ENCODE peak calls at places on chromosome 4, in four cellular contexts. One of them, this sample, is unnamed.
A peak's percentile ranks its signal among the peaks of the same experiment; 100 is the strongest.

GRCh38 chr4:26789208-26789607 is 71.4 kb upstream of the STIM2 start:
- DNase-seq in GM12865: no peak
- DNase-seq in cardiac muscle cell: no peak
- DNase-seq in astrocyte of the spinal cord: no peak
- DNase-seq in this sample: no peak

GRCh38 chr4:65943076-65943475 is 272.8 kb upstream of the EPHA5 start:
- DNase-seq in GM12865: no peak
- DNase-seq in cardiac muscle cell: peak; percentile 80
- DNase-seq in astrocyte of the spinal cord: peak; percentile 81
- DNase-seq in this sample: peak; percentile 92

GRCh38 chr4:146371812-146372211 is 149.9 kb downstream of the SLC10A7 start:
- DNase-seq in GM12865: no peak
- DNase-seq in cardiac muscle cell: peak; percentile 9
- DNase-seq in astrocyte of the spinal cord: no peak
- DNase-seq in this sample: peak; percentile 18

GRCh38 chr4:92136434-92136833 is 167.3 kb upstream of the GRID2 start:
- DNase-seq in GM12865: no peak
- DNase-seq in cardiac muscle cell: no peak
- DNase-seq in astrocyte of the spinal cord: no peak
- DNase-seq in this sample: no peak

GRCh38 chr4:13546855-13547562 is 2.7 kb upstream of the NKX3-2 start:
- DNase-seq in GM12865: peak; percentile 30
- DNase-seq in cardiac muscle cell: no peak
- DNase-seq in astrocyte of the spinal cord: no peak
- DNase-seq in this sample: no peak

GRCh38 chr4:120977435-120977997 is 55.0 kb upstream of the PRDM5 start:
- DNase-seq in GM12865: peak; percentile 62
- DNase-seq in cardiac muscle cell: peak; percentile 73
- DNase-seq in astrocyte of the spinal cord: peak; percentile 68
- DNase-seq in this sample: peak; percentile 76

GRCh38 chr4:186265683-186266648 is at the start of gene F11:
- DNase-seq in GM12865: no peak
- DNase-seq in cardiac muscle cell: no peak
- DNase-seq in astrocyte of the spinal cord: no peak
- DNase-seq in this sample: no peak

GRCh38 chr4:808860-809570 is 16.9 kb downstream of the CPLX1 start:
- DNase-seq in GM12865: no peak
- DNase-seq in cardiac muscle cell: peak; percentile 19
- DNase-seq in astrocyte of the spinal cord: no peak
- DNase-seq in this sample: no peak

GRCh38 chr4:8739820-8740665 is 131.6 kb downstream of the HMX1 start:
- DNase-seq in GM12865: no peak
- DNase-seq in cardiac muscle cell: no peak
- DNase-seq in astrocyte of the spinal cord: no peak
- DNase-seq in this sample: no peak

GRCh38 chr4:54677416-54677815 is 19.7 kb downstream of the KIT start:
- DNase-seq in GM12865: no peak
- DNase-seq in cardiac muscle cell: no peak
- DNase-seq in astrocyte of the spinal cord: no peak
- DNase-seq in this sample: no peak

GRCh38 chr4:48173055-48173991 is 39.3 kb upstream of the TXK start:
- DNase-seq in GM12865: peak; percentile 70
- DNase-seq in cardiac muscle cell: peak; percentile 70
- DNase-seq in astrocyte of the spinal cord: peak; percentile 88
- DNase-seq in this sample: peak; percentile 65

GRCh38 chr4:16125571-16126445 is 42.0 kb upstream of the PROM1 start:
- DNase-seq in GM12865: no peak
- DNase-seq in cardiac muscle cell: no peak
- DNase-seq in astrocyte of the spinal cord: no peak
- DNase-seq in this sample: no peak

GRCh38 chr4:173025131-173025530 is 143.5 kb upstream of the GALNT7 start:
- DNase-seq in GM12865: peak; percentile 77
- DNase-seq in cardiac muscle cell: peak; percentile 83
- DNase-seq in astrocyte of the spinal cord: peak; percentile 80
- DNase-seq in this sample: peak; percentile 84
- H3K4me3 ChIP-seq in GM12865: no peak overlapping the region
- H3K4me3 ChIP-seq in cardiac muscle cell: no peak overlapping the region
- H3K4me3 ChIP-seq in astrocyte of the spinal cord: no peak overlapping the region
- H3K4me3 ChIP-seq in this sample: no peak overlapping the region

DNA sequence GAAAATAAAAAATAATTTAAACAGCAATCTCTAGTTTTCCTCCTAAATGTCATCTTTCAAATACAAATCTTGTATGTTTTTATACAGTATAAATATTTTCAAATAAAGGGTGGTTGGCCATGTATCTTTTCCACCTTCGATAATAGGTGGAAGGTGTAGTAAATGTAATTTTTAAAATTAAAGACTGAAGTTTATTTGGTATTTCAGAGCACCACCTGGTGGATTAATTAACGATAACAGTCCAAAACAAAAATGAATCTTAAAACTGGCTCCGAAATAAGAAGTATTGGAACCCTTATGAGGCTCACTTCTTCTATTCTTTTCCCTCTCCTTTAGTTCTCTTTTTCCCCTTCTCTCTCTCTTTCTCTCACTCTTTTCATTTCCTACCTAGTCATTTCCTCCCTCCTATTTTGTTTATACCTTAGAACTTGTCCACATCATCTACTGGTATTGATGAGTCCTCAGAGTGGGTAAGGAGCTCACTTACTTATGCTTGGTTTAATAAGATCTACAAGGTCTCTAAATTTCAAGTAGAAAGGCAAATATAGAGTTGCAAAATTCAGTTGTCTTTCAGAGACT is 82.9 kb upstream of the EXOC1L start:
- DNase-seq in GM12865: peak; percentile 14
- DNase-seq in cardiac muscle cell: peak; percentile 27
- DNase-seq in astrocyte of the spinal cord: peak; percentile 20
- DNase-seq in this sample: peak; percentile 32
- TF ChIP-seq CTCF in GM12865: no peak
- TF ChIP-seq CTCF in cardiac muscle cell: peak; percentile 28
- TF ChIP-seq CTCF in astrocyte of the spinal cord: peak; percentile 21
- TF ChIP-seq CTCF in this sample: peak; percentile 23

GRCh38 chr4:25559508-25559907 is 96.1 kb upstream of the SLC34A2 start:
- DNase-seq in GM12865: no peak
- DNase-seq in cardiac muscle cell: no peak
- DNase-seq in astrocyte of the spinal cord: no peak
- DNase-seq in this sample: no peak

GRCh38 chr4:25564836-25565235 is 90.8 kb upstream of the SLC34A2 start:
- DNase-seq in GM12865: no peak
- DNase-seq in cardiac muscle cell: no peak
- DNase-seq in astrocyte of the spinal cord: no peak
- DNase-seq in this sample: no peak

GRCh38 chr4:25563071-25563564 is 92.5 kb upstream of the SLC34A2 start:
- DNase-seq in GM12865: no peak
- DNase-seq in cardiac muscle cell: no peak
- DNase-seq in astrocyte of the spinal cord: no peak
- DNase-seq in this sample: no peak

DNA sequence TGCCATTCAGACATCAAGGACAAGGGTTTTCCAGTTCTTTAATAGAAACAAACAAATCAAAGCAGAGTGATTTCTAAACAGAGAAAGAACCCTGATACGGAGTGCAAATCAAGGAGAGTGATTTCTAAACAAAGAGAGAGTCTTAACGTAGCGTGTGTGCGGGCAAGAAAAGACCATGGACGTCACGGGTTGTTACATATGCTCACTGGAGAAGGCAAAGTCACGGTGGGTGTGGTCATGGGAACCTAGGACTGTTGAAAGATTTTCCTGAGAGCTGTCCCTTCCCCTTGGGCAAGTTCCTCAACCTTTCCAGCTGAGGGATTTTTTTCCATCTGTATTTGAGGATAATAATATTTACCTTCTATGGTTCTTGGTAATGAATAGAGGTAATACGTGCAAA is 95.0 kb upstream of the SLC34A2 start:
- DNase-seq in GM12865: no peak
- DNase-seq in cardiac muscle cell: no peak
- DNase-seq in astrocyte of the spinal cord: no peak
- DNase-seq in this sample: no peak
- H3K4me3 ChIP-seq in GM12865: no peak overlapping the region
- H3K4me3 ChIP-seq in cardiac muscle cell: no peak overlapping the region
- H3K4me3 ChIP-seq in astrocyte of the spinal cord: no peak overlapping the region
- H3K4me3 ChIP-seq in this sample: no peak overlapping the region

GRCh38 chr4:171954650-171955049 is 141.4 kb downstream of the GALNTL6 start:
- DNase-seq in GM12865: peak; percentile 46
- DNase-seq in cardiac muscle cell: no peak
- DNase-seq in astrocyte of the spinal cord: no peak
- DNase-seq in this sample: no peak
- TF ChIP-seq CTCF in GM12865: no peak
- TF ChIP-seq CTCF in cardiac muscle cell: no peak
- TF ChIP-seq CTCF in astrocyte of the spinal cord: no peak
- TF ChIP-seq CTCF in this sample: no peak

DNA sequence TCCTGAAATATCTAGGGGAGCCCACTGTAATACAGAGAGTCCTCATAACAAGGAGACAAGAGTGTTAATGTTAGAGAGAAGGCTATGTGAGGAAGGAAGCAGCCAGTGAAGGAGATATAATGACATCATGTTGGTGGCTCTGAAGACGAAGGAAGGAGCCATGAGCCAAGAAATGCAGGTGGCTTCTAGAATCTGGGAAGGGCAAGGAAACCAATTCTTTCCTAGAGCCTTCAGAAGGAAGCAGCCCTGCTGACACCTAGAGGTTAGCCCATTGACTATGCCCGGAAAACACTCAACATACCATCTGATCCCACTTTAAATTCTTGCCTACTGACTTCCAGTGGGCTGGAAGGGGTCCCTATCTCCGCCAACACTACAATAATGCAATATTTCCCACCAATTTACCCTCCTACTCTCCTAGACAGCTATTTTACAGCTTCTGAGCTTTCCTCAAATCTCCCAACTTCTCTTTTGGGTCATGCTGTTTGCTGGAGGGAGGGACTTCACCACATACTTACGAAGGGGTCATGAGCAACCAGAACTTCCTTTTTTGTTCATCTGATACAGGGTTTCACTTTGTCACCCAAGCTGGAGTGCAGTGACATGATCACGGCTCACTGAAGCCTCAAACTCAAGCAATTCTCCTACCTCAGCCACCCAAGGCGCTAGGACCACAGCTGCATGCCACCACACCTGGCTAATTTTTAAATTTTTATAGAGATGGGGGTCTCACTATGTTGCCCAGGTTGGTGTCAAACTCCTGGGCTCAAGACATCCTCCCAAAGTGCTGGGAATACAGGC is 25.2 kb upstream of the G3BP2 start:
- DNase-seq in GM12865: peak; percentile 82
- DNase-seq in cardiac muscle cell: no peak
- DNase-seq in astrocyte of the spinal cord: no peak
- DNase-seq in this sample: no peak
- H3K4me3 ChIP-seq in GM12865: peak overlapping the region; percentile 25
- H3K4me3 ChIP-seq in cardiac muscle cell: no peak overlapping the region
- H3K4me3 ChIP-seq in astrocyte of the spinal cord: no peak overlapping the region
- H3K4me3 ChIP-seq in this sample: no peak overlapping the region

This sample was measured in fibroblast of pulmonary artery.